ENCODE peak calls at places on chromosome 4, in six cellular contexts. One of them, this sample, is unnamed.

GRCh38 chr4:123096038-123096437 is 173.6 kb upstream of the NUDT6 start:
- DNase-seq in lower lobe of right lung: no peak
- DNase-seq in colonic mucosa: no peak
- DNase-seq in cardiac muscle cell: peak; percentile 22
- DNase-seq in WERI-Rb-1: no peak
- DNase-seq in Peyer's patch: no peak
- DNase-seq in this sample: no peak

GRCh38 chr4:77010841-77011354 is 61.3 kb downstream of the SEPTIN11 start:
- DNase-seq in lower lobe of right lung: no peak
- DNase-seq in colonic mucosa: no peak
- DNase-seq in cardiac muscle cell: no peak
- DNase-seq in WERI-Rb-1: no peak
- DNase-seq in Peyer's patch: no peak
- DNase-seq in this sample: no peak

GRCh38 chr4:20544645-20545044 is 155.6 kb upstream of the PACRGL start:
- DNase-seq in lower lobe of right lung: no peak
- DNase-seq in colonic mucosa: no peak
- DNase-seq in cardiac muscle cell: peak; percentile 42
- DNase-seq in WERI-Rb-1: no peak
- DNase-seq in Peyer's patch: no peak
- DNase-seq in this sample: no peak

GRCh38 chr4:173529505-173530325 is at the start of gene HAND2:
- DNase-seq in lower lobe of right lung: no peak
- DNase-seq in colonic mucosa: peak; percentile 63
- DNase-seq in cardiac muscle cell: peak; percentile 94
- DNase-seq in WERI-Rb-1: peak; percentile 87
- DNase-seq in Peyer's patch: no peak
- DNase-seq in this sample: no peak

GRCh38 chr4:86950835-86951525 is 16.2 kb downstream of the AFF1 start:
- DNase-seq in lower lobe of right lung: no peak
- DNase-seq in colonic mucosa: no peak
- DNase-seq in cardiac muscle cell: no peak
- DNase-seq in WERI-Rb-1: no peak
- DNase-seq in Peyer's patch: no peak
- DNase-seq in this sample: no peak

GRCh38 chr4:173461170-173461569 is 62.3 kb upstream of the SCRG1 start:
- DNase-seq in lower lobe of right lung: no peak
- DNase-seq in colonic mucosa: no peak
- DNase-seq in cardiac muscle cell: no peak
- DNase-seq in WERI-Rb-1: no peak
- DNase-seq in Peyer's patch: no peak
- DNase-seq in this sample: no peak

GRCh38 chr4:56641494-56642051 is 39.5 kb downstream of the HOPX start:
- DNase-seq in lower lobe of right lung: no peak
- DNase-seq in colonic mucosa: no peak
- DNase-seq in cardiac muscle cell: no peak
- DNase-seq in WERI-Rb-1: no peak
- DNase-seq in Peyer's patch: no peak
- DNase-seq in this sample: no peak

GRCh38 chr4:23876418-23877089 is 13.3 kb downstream of the PPARGC1A start:
- DNase-seq in lower lobe of right lung: no peak
- DNase-seq in colonic mucosa: peak; percentile 58
- DNase-seq in cardiac muscle cell: no peak
- DNase-seq in WERI-Rb-1: no peak
- DNase-seq in Peyer's patch: no peak
- DNase-seq in this sample: no peak

GRCh38 chr4:95694411-95694810 is 145.5 kb upstream of the PDHA2 start:
- DNase-seq in lower lobe of right lung: no peak
- DNase-seq in colonic mucosa: no peak
- DNase-seq in cardiac muscle cell: no peak
- DNase-seq in WERI-Rb-1: no peak
- DNase-seq in Peyer's patch: no peak
- DNase-seq in this sample: no peak

GRCh38 chr4:120052840-120053239 is 13.8 kb downstream of the MAD2L1 start:
- DNase-seq in lower lobe of right lung: peak; percentile 55
- DNase-seq in colonic mucosa: peak; percentile 26
- DNase-seq in cardiac muscle cell: peak; percentile 45
- DNase-seq in WERI-Rb-1: no peak
- DNase-seq in Peyer's patch: no peak
- DNase-seq in this sample: no peak

GRCh38 chr4:127364911-127365310 is 267.8 kb upstream of the INTU start:
- DNase-seq in lower lobe of right lung: no peak
- DNase-seq in colonic mucosa: no peak
- DNase-seq in cardiac muscle cell: no peak
- DNase-seq in WERI-Rb-1: no peak
- DNase-seq in Peyer's patch: no peak
- DNase-seq in this sample: no peak

GRCh38 chr4:162116085-162116784 is 47.6 kb downstream of the FSTL5 start:
- DNase-seq in lower lobe of right lung: no peak
- DNase-seq in colonic mucosa: no peak
- DNase-seq in cardiac muscle cell: no peak
- DNase-seq in WERI-Rb-1: no peak
- DNase-seq in Peyer's patch: no peak
- DNase-seq in this sample: no peak

GRCh38 chr4:37481547-37482129 is 204.5 kb downstream of the RELL1 start:
- DNase-seq in lower lobe of right lung: no peak
- DNase-seq in colonic mucosa: no peak
- DNase-seq in cardiac muscle cell: no peak
- DNase-seq in WERI-Rb-1: no peak
- DNase-seq in Peyer's patch: no peak
- DNase-seq in this sample: no peak

GRCh38 chr4:151409470-151410313 is 716 bp downstream of the FHIP1A start:
- DNase-seq in lower lobe of right lung: peak; percentile 47
- DNase-seq in colonic mucosa: peak; percentile 77
- DNase-seq in cardiac muscle cell: peak; percentile 38
- DNase-seq in WERI-Rb-1: no peak
- DNase-seq in Peyer's patch: peak; percentile 64
- DNase-seq in this sample: no peak

GRCh38 chr4:154973636-154974035 is 192.6 kb downstream of the RBM46 start:
- DNase-seq in lower lobe of right lung: no peak
- DNase-seq in colonic mucosa: no peak
- DNase-seq in cardiac muscle cell: no peak
- DNase-seq in WERI-Rb-1: no peak
- DNase-seq in Peyer's patch: no peak
- DNase-seq in this sample: no peak

GRCh38 chr4:138099385-138099784 is 142.8 kb downstream of the SLC7A11 start:
- DNase-seq in lower lobe of right lung: no peak
- DNase-seq in colonic mucosa: no peak
- DNase-seq in cardiac muscle cell: no peak
- DNase-seq in WERI-Rb-1: no peak
- DNase-seq in Peyer's patch: no peak
- DNase-seq in this sample: no peak

GRCh38 chr4:150242820-150243458 is 164.7 kb downstream of the DCLK2 start:
- DNase-seq in lower lobe of right lung: no peak
- DNase-seq in colonic mucosa: no peak
- DNase-seq in cardiac muscle cell: peak; percentile 66
- DNase-seq in WERI-Rb-1: peak; percentile 60
- DNase-seq in Peyer's patch: no peak
- DNase-seq in this sample: no peak

GRCh38 chr4:7103599-7104365 is 35.9 kb upstream of the GRPEL1 start:
- DNase-seq in lower lobe of right lung: peak; percentile 78
- DNase-seq in colonic mucosa: peak; percentile 82
- DNase-seq in cardiac muscle cell: peak; percentile 37
- DNase-seq in WERI-Rb-1: peak; percentile 58
- DNase-seq in Peyer's patch: peak; percentile 91
- DNase-seq in this sample: peak; percentile 80

GRCh38 chr4:151043803-151044535 is 28.9 kb upstream of the LRBA start:
- DNase-seq in lower lobe of right lung: no peak
- DNase-seq in colonic mucosa: no peak
- DNase-seq in cardiac muscle cell: no peak
- DNase-seq in WERI-Rb-1: no peak
- DNase-seq in Peyer's patch: no peak
- DNase-seq in this sample: no peak

GRCh38 chr4:6986781-6987565 is 56.2 kb upstream of the TADA2B start:
- DNase-seq in lower lobe of right lung: peak; percentile 96
- DNase-seq in colonic mucosa: peak; percentile 96
- DNase-seq in cardiac muscle cell: peak; percentile 98
- DNase-seq in WERI-Rb-1: peak; percentile 95
- DNase-seq in Peyer's patch: peak; percentile 98
- DNase-seq in this sample: peak; percentile 98

GRCh38 chr4:53532521-53532920 is 58.8 kb downstream of the LNX1 start:
- DNase-seq in lower lobe of right lung: no peak
- DNase-seq in colonic mucosa: no peak
- DNase-seq in cardiac muscle cell: no peak
- DNase-seq in WERI-Rb-1: no peak
- DNase-seq in Peyer's patch: no peak
- DNase-seq in this sample: no peak

GRCh38 chr4:183139058-183139740 is 40.1 kb downstream of the WWC2 start:
- DNase-seq in lower lobe of right lung: no peak
- DNase-seq in colonic mucosa: no peak
- DNase-seq in cardiac muscle cell: no peak
- DNase-seq in WERI-Rb-1: no peak
- DNase-seq in Peyer's patch: no peak
- DNase-seq in this sample: no peak
- H3K27ac ChIP-seq in lower lobe of right lung: no peak overlapping the region
- H3K27ac ChIP-seq in colonic mucosa: no peak overlapping the region
- H3K27ac ChIP-seq in cardiac muscle cell: no peak overlapping the region
- H3K27ac ChIP-seq in WERI-Rb-1: no peak overlapping the region
- H3K27ac ChIP-seq in Peyer's patch: no peak overlapping the region
- H3K27ac ChIP-seq in this sample: no peak overlapping the region

GRCh38 chr4:8738471-8738931 is 133.1 kb downstream of the HMX1 start:
- DNase-seq in lower lobe of right lung: no peak
- DNase-seq in colonic mucosa: no peak
- DNase-seq in cardiac muscle cell: no peak
- DNase-seq in WERI-Rb-1: no peak
- DNase-seq in Peyer's patch: peak; percentile 28
- DNase-seq in this sample: peak; percentile 33

GRCh38 chr4:8740666-8741395 is 130.8 kb downstream of the HMX1 start:
- DNase-seq in lower lobe of right lung: peak; percentile 34
- DNase-seq in colonic mucosa: no peak
- DNase-seq in cardiac muscle cell: no peak
- DNase-seq in WERI-Rb-1: no peak
- DNase-seq in Peyer's patch: peak; percentile 36
- DNase-seq in this sample: peak; percentile 59

GRCh38 chr4:8737601-8738279 is 133.9 kb downstream of the HMX1 start:
- DNase-seq in lower lobe of right lung: no peak
- DNase-seq in colonic mucosa: no peak
- DNase-seq in cardiac muscle cell: no peak
- DNase-seq in WERI-Rb-1: peak; percentile 67
- DNase-seq in Peyer's patch: no peak
- DNase-seq in this sample: peak; percentile 48

GRCh38 chr4:8739820-8740665 is 131.6 kb downstream of the HMX1 start:
- DNase-seq in lower lobe of right lung: peak; percentile 30
- DNase-seq in colonic mucosa: no peak
- DNase-seq in cardiac muscle cell: no peak
- DNase-seq in WERI-Rb-1: no peak
- DNase-seq in Peyer's patch: peak; percentile 38
- DNase-seq in this sample: peak; percentile 53

DNA sequence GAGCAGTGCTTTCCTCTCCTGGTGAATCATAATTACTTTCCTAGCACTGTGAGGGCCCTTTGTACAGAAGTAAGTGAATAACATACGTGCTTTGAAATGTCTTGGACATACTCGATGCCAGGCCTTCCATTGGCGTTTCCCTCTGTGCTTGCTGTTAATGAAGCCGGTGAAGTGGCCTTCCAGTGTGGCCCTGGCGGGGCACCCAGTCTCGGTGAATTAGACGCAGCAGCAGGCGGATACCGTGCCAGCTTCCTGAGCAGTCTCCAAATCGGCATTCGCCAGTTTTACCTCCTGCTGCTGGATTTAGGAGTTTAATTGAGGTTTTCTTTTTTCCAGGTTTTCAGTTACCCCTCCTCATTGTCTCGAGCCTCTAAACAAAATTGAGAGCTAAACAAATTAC is 132.3 kb downstream of the HMX1 start:
- DNase-seq in lower lobe of right lung: peak; percentile 20
- DNase-seq in colonic mucosa: no peak
- DNase-seq in cardiac muscle cell: no peak
- DNase-seq in WERI-Rb-1: no peak
- DNase-seq in Peyer's patch: no peak
- DNase-seq in this sample: peak; percentile 10
- H3K36me3 ChIP-seq in lower lobe of right lung: no peaks in the 10 kb centered on the region
- H3K36me3 ChIP-seq in colonic mucosa: no peaks in the 10 kb centered on the region
- H3K36me3 ChIP-seq in cardiac muscle cell: no peaks in the 10 kb centered on the region
- H3K36me3 ChIP-seq in WERI-Rb-1: no peaks in the 10 kb centered on the region
- H3K36me3 ChIP-seq in Peyer's patch: no peaks in the 10 kb centered on the region
- H3K36me3 ChIP-seq in this sample: no peaks in the 10 kb centered on the region

DNA sequence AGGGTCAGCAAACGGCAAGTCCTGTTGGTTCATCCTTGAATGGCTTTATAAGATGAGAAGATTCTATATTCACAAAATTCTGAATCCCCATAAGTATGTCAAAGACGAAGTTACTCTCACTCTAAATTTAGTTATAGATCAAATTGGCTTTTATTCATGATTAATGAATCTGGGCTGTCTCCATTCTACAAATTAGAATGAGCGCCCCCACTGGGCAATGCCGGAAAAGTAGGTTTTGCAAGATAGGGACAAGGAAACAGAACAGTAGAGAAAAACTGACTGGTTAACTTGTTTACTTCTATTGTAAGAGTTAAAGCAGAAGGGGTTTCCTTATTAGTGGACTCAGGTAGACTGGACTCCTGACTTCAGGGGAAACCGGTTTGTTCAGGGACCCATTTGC is 100.3 kb downstream of the F11 start:
- DNase-seq in lower lobe of right lung: no peak
- DNase-seq in colonic mucosa: no peak
- DNase-seq in cardiac muscle cell: no peak
- DNase-seq in WERI-Rb-1: no peak
- DNase-seq in Peyer's patch: no peak
- DNase-seq in this sample: no peak
- TF ChIP-seq CTCF in lower lobe of right lung: no peak
- TF ChIP-seq CTCF in colonic mucosa: no peak
- TF ChIP-seq CTCF in cardiac muscle cell: no peak
- TF ChIP-seq CTCF in WERI-Rb-1: no peak
- TF ChIP-seq CTCF in Peyer's patch: no peak
- TF ChIP-seq CTCF in this sample: no peak

GRCh38 chr4:185730387-185730786 is 81.6 kb downstream of the SORBS2 start:
- DNase-seq in lower lobe of right lung: no peak
- DNase-seq in colonic mucosa: no peak
- DNase-seq in cardiac muscle cell: peak; percentile 48
- DNase-seq in WERI-Rb-1: no peak
- DNase-seq in Peyer's patch: no peak
- DNase-seq in this sample: no peak

GRCh38 chr4:185729300-185729912 is 82.6 kb downstream of the SORBS2 start:
- DNase-seq in lower lobe of right lung: no peak
- DNase-seq in colonic mucosa: no peak
- DNase-seq in cardiac muscle cell: no peak
- DNase-seq in WERI-Rb-1: no peak
- DNase-seq in Peyer's patch: no peak
- DNase-seq in this sample: no peak

GRCh38 chr4:185730849-185731608 is 81.0 kb downstream of the SORBS2 start:
- DNase-seq in lower lobe of right lung: no peak
- DNase-seq in colonic mucosa: no peak
- DNase-seq in cardiac muscle cell: no peak
- DNase-seq in WERI-Rb-1: no peak
- DNase-seq in Peyer's patch: no peak
- DNase-seq in this sample: no peak

GRCh38 chr4:185726931-185727330 is 85.1 kb downstream of the SORBS2 start:
- DNase-seq in lower lobe of right lung: no peak
- DNase-seq in colonic mucosa: no peak
- DNase-seq in cardiac muscle cell: no peak
- DNase-seq in WERI-Rb-1: no peak
- DNase-seq in Peyer's patch: no peak
- DNase-seq in this sample: no peak

DNA sequence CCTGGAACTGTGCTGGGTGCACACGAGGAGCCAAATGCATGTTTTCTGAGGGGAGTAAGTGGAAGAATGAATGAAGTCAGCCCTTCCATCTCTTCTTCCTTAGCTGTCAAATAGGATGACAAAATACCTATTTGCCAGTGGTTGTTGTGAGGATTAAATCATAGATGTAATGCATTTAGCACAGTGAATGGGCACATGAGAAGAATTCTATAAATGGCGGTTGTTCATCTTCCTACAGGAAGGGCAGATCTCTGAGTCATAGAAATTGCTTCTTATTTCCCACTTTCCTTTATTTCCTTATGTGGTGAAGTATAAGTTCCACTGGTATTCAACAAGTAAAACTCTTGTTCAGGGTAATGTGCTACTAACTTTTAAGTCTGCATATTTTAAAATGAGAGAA is 83.1 kb downstream of the SORBS2 start:
- DNase-seq in lower lobe of right lung: no peak
- DNase-seq in colonic mucosa: no peak
- DNase-seq in cardiac muscle cell: no peak
- DNase-seq in WERI-Rb-1: no peak
- DNase-seq in Peyer's patch: no peak
- DNase-seq in this sample: no peak
- H3K27ac ChIP-seq in lower lobe of right lung: no peak overlapping the region
- H3K27ac ChIP-seq in colonic mucosa: no peak overlapping the region
- H3K27ac ChIP-seq in cardiac muscle cell: peak overlapping the region; percentile 16
- H3K27ac ChIP-seq in WERI-Rb-1: no peak overlapping the region
- H3K27ac ChIP-seq in Peyer's patch: no peak overlapping the region
- H3K27ac ChIP-seq in this sample: no peak overlapping the region

This sample was measured in upper lobe of right lung.